ENCODE peak calls at places on chromosomes 3 and 15, in nine cellular contexts. N is left ventricle myocardium inferior, B is mammary epithelial cell, Q is tibial nerve, S is cardiac muscle cell, F is Peyer's patch, O is fibroblast of lung, K is endothelial cell of umbilical vein, T is right lobe of liver. C is an unnamed sample.

GRCh38 chr3:32959370-32959769 is 7.9 kb downstream of the CCR4 start:
- DNase-seq in Q (no peak), O (no peak), B (no peak), N (no peak), T (no peak), F (no peak), S (no peak), K (no peak), C (no peak)

GRCh38 chr3:125110016-125110875 is 54.4 kb upstream of the HEG1 start:
- DNase-seq in S (peak; percentile 89), Q (no peak), K (no peak), O (peak; percentile 99), F (no peak), B (peak; percentile 88), T (no peak), N (no peak), C (peak; percentile 85)

GRCh38 chr15:60720493-60721231 is 241.7 kb upstream of the ICE2 start:
- DNase-seq in Q (no peak), N (no peak), K (no peak), B (no peak), O (no peak), F (peak; percentile 51), S (no peak), T (no peak), C (no peak)

GRCh38 chr3:37124431-37124830 is 50.0 kb downstream of the LRRFIP2 start:
- DNase-seq in Q (no peak), B (no peak), N (no peak), O (no peak), F (no peak), K (no peak), T (no peak), S (peak; percentile 33), C (no peak)

GRCh38 chr3:194137314-194138097 is 1.6 kb downstream of the HES1 start:
- DNase-seq in F (peak; percentile 90), T (peak; percentile 97), S (peak; percentile 65), B (peak; percentile 64), K (peak; percentile 74), N (peak; percentile 63), Q (peak; percentile 41), O (peak; percentile 63), C (peak; percentile 39)

GRCh38 chr3:125513490-125514115 is 6.4 kb downstream of the SNX4 start:
- DNase-seq in F (no peak), O (no peak), S (no peak), Q (no peak), N (no peak), T (no peak), K (no peak), B (no peak), C (no peak)

GRCh38 chr3:194592798-194593752 is 40.1 kb downstream of the TMEM44 start:
- DNase-seq in N (no peak), B (peak; percentile 96), S (peak; percentile 99), F (no peak), Q (peak; percentile 53), O (peak; percentile 100), K (peak; percentile 62), T (no peak), C (peak; percentile 98)

GRCh38 chr3:12005951-12006625 is 1.9 kb downstream of the SYN2 start:
- DNase-seq in K (no peak), Q (no peak), O (no peak), S (no peak), B (no peak), F (no peak), N (no peak), T (no peak), C (no peak)

GRCh38 chr3:169430687-169431404 is 232.7 kb downstream of the MECOM start:
- DNase-seq in B (peak; percentile 80), Q (no peak), T (no peak), K (peak; percentile 90), F (no peak), N (no peak), O (peak; percentile 70), S (peak; percentile 85), C (peak; percentile 78)

DNA sequence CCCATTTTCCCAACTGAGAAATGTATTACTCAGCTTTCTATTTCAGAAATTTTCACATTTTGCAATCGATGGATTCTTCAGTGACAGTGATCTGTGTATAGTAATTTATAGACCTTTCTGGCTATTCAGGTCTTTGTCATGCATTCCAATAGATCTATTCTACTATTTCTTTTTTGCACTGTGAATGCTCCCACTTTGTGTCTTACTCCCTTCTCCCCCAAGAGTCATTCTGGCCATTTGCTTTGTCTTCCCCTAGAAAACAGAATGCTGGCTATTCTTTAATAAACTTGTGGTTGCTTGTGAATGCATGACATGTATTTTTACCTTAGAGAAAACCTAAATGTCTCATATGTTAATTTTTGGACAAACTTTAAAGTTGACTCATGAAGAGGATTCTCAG is 87.4 kb upstream of the KBTBD8 start:
- DNase-seq in S (no peak), B (no peak), K (no peak), Q (no peak), F (no peak), O (no peak), N (no peak), T (no peak), C (no peak)
- TF ChIP-seq CTCF in S (no peak), B (no peak), K (no peak), Q (no peak), F (no peak), O (no peak), N (no peak), T (no peak), C (no peak)

GRCh38 chr3:130707914-130708601 is 38.6 kb downstream of the PIK3R4 start:
- DNase-seq in O (no peak), N (no peak), Q (no peak), S (no peak), T (no peak), K (no peak), F (no peak), B (no peak), C (no peak)
- H3K36me3 ChIP-seq in O (peaks cover 2% of the 10 kb centered on the region), N (peaks cover 45% of the 10 kb centered on the region), Q (no peaks in the 10 kb centered on the region), S (peaks cover 16% of the 10 kb centered on the region), T (no peaks in the 10 kb centered on the region), K (peaks cover under 1% of the 10 kb centered on the region), F (peaks cover 25% of the 10 kb centered on the region), B (peaks cover 13% of the 10 kb centered on the region), C (peaks cover 4% of the 10 kb centered on the region)

GRCh38 chr15:23855947-23856346 is 168.8 kb upstream of the NDN start:
- DNase-seq in K (no peak), F (no peak), T (no peak), Q (no peak), O (no peak), S (no peak), N (no peak), B (no peak), C (no peak)

GRCh38 chr15:23859008-23859407 is 171.9 kb upstream of the NDN start:
- DNase-seq in B (no peak), O (no peak), N (no peak), T (no peak), K (no peak), Q (no peak), S (no peak), F (no peak), C (no peak)

GRCh38 chr15:23857028-23857641 is 170.0 kb upstream of the NDN start:
- DNase-seq in S (peak; percentile 33), O (peak; percentile 7), F (peak; percentile 50), T (no peak), K (peak; percentile 1), B (no peak), Q (peak; percentile 61), N (no peak), C (peak; percentile 8)

GRCh38 chr15:23860846-23861245 is 173.7 kb upstream of the NDN start:
- DNase-seq in O (no peak), F (no peak), S (no peak), Q (no peak), T (no peak), B (no peak), N (no peak), K (no peak), C (no peak)

DNA sequence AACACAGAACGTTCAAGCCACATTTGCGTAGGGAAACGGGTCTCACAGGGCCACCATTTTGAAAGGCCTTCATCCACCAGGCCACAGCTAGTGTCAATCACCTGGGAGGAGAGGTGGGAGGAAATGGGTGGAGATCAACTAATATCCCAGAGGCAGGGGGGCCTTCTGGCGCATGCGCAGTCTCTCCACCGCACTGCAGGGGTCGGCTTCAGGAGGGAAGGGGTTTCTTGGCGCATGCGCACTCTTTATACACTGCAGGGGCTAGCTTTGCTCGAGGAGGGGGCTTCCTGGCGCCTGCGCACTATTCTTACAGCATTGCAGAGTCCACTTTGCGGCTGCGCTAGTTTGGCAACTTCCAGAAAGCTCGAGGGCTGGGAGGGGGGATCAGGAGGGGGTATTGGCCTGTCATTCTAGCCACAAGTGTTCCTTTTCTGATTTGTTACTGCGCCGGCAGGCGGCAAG is 173.2 kb upstream of the NDN start:
- DNase-seq in F (no peak), S (no peak), K (no peak), Q (no peak), T (no peak), O (no peak), N (no peak), B (no peak), C (no peak)
- H3K4me3 ChIP-seq in F (no peak overlapping the region), S (no peak overlapping the region), K (no peak overlapping the region), Q (no peak overlapping the region), T (no peak overlapping the region), O (no peak overlapping the region), N (no peak overlapping the region), B (no peak overlapping the region), C (no peak overlapping the region)

DNA sequence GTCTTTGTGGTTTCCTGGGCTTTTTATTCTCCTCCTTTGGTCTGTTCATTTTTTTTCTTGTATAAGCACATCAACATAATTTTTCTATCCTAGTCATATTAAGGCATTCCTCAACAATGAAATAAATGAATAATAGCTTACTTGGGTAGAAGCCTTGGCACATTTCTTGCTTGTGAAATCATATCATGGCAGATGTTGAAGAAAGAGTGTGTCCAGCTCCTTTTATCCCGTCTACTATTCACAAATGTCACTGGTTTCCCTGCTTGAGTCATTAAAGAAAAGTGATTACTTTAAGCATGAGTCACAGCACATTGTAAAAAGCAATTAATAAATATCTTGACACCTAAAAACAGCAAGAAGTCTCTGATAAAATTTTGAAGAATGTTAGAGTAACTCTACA is 42.1 kb downstream of the MINAR1 start:
- DNase-seq in T (no peak), B (peak; percentile 6), S (peak; percentile 14), N (no peak), O (peak; percentile 97), F (no peak), Q (no peak), K (no peak), C (peak; percentile 41)
- TF ChIP-seq CTCF in T (no peak), B (no peak), S (no peak), N (no peak), O (no peak), F (no peak), Q (no peak), K (no peak), C (no peak)

GRCh38 chr3:141550926-141551665 is 64.3 kb downstream of the RASA2 start:
- DNase-seq in O (no peak), N (no peak), T (no peak), S (no peak), B (no peak), Q (no peak), F (no peak), K (no peak), C (no peak)
- H3K36me3 ChIP-seq in O (no peaks in the 10 kb centered on the region), N (peaks cover 12% of the 10 kb centered on the region), T (no peaks in the 10 kb centered on the region), S (no peaks in the 10 kb centered on the region), B (no peaks in the 10 kb centered on the region), Q (no peaks in the 10 kb centered on the region), F (peaks cover 5% of the 10 kb centered on the region), K (no peaks in the 10 kb centered on the region), C (peaks cover 1% of the 10 kb centered on the region)

GRCh38 chr15:73922186-73923151 is 3.8 kb upstream of the LOXL1 start:
- DNase-seq in B (no peak), F (no peak), S (peak; percentile 92), T (no peak), K (no peak), O (peak; percentile 70), N (peak; percentile 30), Q (no peak), C (no peak)
- H3K4me3 ChIP-seq in B (no peak overlapping the region), F (no peak overlapping the region), S (no peak overlapping the region), T (no peak overlapping the region), K (no peak overlapping the region), O (no peak overlapping the region), N (peak overlapping the region; percentile 32), Q (no peak overlapping the region), C (no peak overlapping the region)

C was measured in bronchial epithelial cell.